ENCODE peak calls at places on chromosome 13, in six cellular contexts. Z is PC-3, A is SK-N-SH, T is thoracic aorta, S is cardiac muscle cell, H is left lung. O is an unnamed sample. For H3K9me3, the result is how much of the 10 kb centered on the place peaks cover.

GRCh38 chr13:106650690-106651205 is 82.8 kb upstream of the ARGLU1 start:
- DNase-seq in S (no peak), H (no peak), A (no peak), Z (no peak), T (no peak), O (no peak)

GRCh38 chr13:77784531-77784930 is 87.0 kb downstream of the SLAIN1 start:
- DNase-seq in S (no peak), H (no peak), A (no peak), T (no peak), Z (no peak), O (no peak)

GRCh38 chr13:106241974-106242373 is 293.5 kb downstream of the EFNB2 start:
- DNase-seq in H (no peak), S (no peak), A (no peak), Z (no peak), T (no peak), O (no peak)

GRCh38 chr13:112831801-112832200 is 137.2 kb upstream of the MCF2L start:
- DNase-seq in H (no peak), T (no peak), A (no peak), S (no peak), Z (no peak), O (no peak)

GRCh38 chr13:49632156-49632555 is 3.8 kb downstream of the ARL11 start:
- DNase-seq in A (no peak), Z (no peak), S (no peak), H (no peak), T (no peak), O (no peak)

GRCh38 chr13:37669845-37670244 is 71.3 kb upstream of the POSTN start:
- DNase-seq in S (no peak), Z (no peak), T (no peak), A (no peak), H (no peak), O (no peak)

GRCh38 chr13:28412981-28413380 is 81.9 kb downstream of the FLT1 start:
- DNase-seq in H (no peak), T (no peak), A (no peak), S (peak), Z (no peak), O (no peak)

GRCh38 chr13:49711218-49711863 is 20.1 kb upstream of the EBPL start:
- DNase-seq in T (no peak), Z (peak), S (peak), H (no peak), A (no peak), O (no peak)

GRCh38 chr13:28529836-28530235 is 34.9 kb upstream of the FLT1 start:
- DNase-seq in T (no peak), Z (no peak), H (no peak), A (no peak), S (no peak), O (no peak)

GRCh38 chr13:40993119-40993518 is 26.0 kb downstream of the ELF1 start:
- DNase-seq in T (no peak), H (no peak), S (peak), Z (no peak), A (no peak), O (no peak)

GRCh38 chr13:52459668-52460067 is 4.4 kb downstream of the CKAP2 start:
- DNase-seq in Z (peak), T (no peak), S (peak), H (no peak), A (no peak), O (no peak)

GRCh38 chr13:109760951-109761350 is 25.4 kb downstream of the IRS2 start:
- DNase-seq in A (no peak), S (no peak), H (no peak), Z (no peak), T (no peak), O (no peak)

GRCh38 chr13:30143671-30144400 is 163.5 kb downstream of the KATNAL1 start:
- DNase-seq in H (no peak), Z (no peak), A (no peak), S (peak), T (no peak), O (peak)

GRCh38 chr13:21040120-21040834 is 21.1 kb downstream of the LATS2 start:
- DNase-seq in S (no peak), T (no peak), A (no peak), Z (no peak), H (no peak), O (no peak)

GRCh38 chr13:21322988-21323387 is 136.1 kb downstream of the ZDHHC20 start:
- DNase-seq in H (no peak), S (no peak), A (no peak), Z (no peak), T (no peak), O (no peak)

GRCh38 chr13:49997935-49998334 is 1.1 kb downstream of the TRIM13 start:
- DNase-seq in H (no peak), T (no peak), S (peak), Z (peak), A (no peak), O (no peak)

GRCh38 chr13:32060319-32060924 is 28.8 kb downstream of the FRY start:
- DNase-seq in S (peak), Z (no peak), A (no peak), T (no peak), H (no peak), O (no peak)

GRCh38 chr13:64591981-64592380 is 2638.2 kb downstream of the PCDH9 start:
- DNase-seq in Z (peak), H (no peak), S (peak), A (no peak), T (no peak), O (no peak)

GRCh38 chr13:98291658-98292057 is 114.6 kb upstream of the RNF113B start:
- DNase-seq in S (no peak), A (no peak), T (no peak), H (no peak), Z (no peak), O (no peak)

GRCh38 chr13:27449936-27450828 is at the start of gene MTIF3:
- DNase-seq in H (peak), S (peak), Z (peak), T (peak), A (peak), O (peak)

GRCh38 chr13:112725346-112726017 is 35.6 kb downstream of the ATP11A start:
- DNase-seq in S (no peak), Z (peak), A (no peak), T (no peak), H (no peak), O (peak)

GRCh38 chr13:41561179-41561578 is 103.8 kb downstream of the RGCC start:
- DNase-seq in Z (no peak), S (peak), A (no peak), T (no peak), H (no peak), O (no peak)

GRCh38 chr13:38664920-38665319 is 22.0 kb upstream of the FREM2 start:
- DNase-seq in T (no peak), H (no peak), Z (no peak), A (no peak), S (no peak), O (no peak)

GRCh38 chr13:49409008-49409407 is 34.9 kb downstream of the CAB39L start:
- DNase-seq in A (no peak), S (no peak), T (no peak), H (no peak), Z (no peak), O (no peak)

GRCh38 chr13:48222358-48223015 is 10.5 kb upstream of the ITM2B start:
- DNase-seq in Z (no peak), H (peak), S (peak), A (no peak), T (no peak), O (no peak)

GRCh38 chr13:57583529-57583928 is 48.0 kb upstream of the PCDH17 start:
- DNase-seq in A (no peak), T (no peak), Z (no peak), S (no peak), H (no peak), O (no peak)

GRCh38 chr13:47114030-47114429 is 217.2 kb upstream of the HTR2A start:
- DNase-seq in S (peak), H (no peak), Z (peak), T (no peak), A (no peak), O (no peak)

GRCh38 chr13:33114146-33114545 is 97.9 kb downstream of the KL start:
- DNase-seq in A (no peak), S (no peak), Z (no peak), T (no peak), H (no peak), O (no peak)

GRCh38 chr13:112105244-112105681 is 38.3 kb downstream of the SOX1 start:
- DNase-seq in T (no peak), H (no peak), Z (no peak), A (no peak), S (no peak), O (no peak)

GRCh38 chr13:91017031-91017668 is 330.3 kb upstream of the MIR17HG start:
- DNase-seq in H (no peak), T (no peak), S (peak), Z (peak), A (peak), O (no peak)

GRCh38 chr13:97834255-97834654 is 119.2 kb upstream of the IPO5 start:
- DNase-seq in H (no peak), A (no peak), S (no peak), T (no peak), Z (no peak), O (no peak)

GRCh38 chr13:44223785-44224432 is 149.7 kb upstream of the SERP2 start:
- DNase-seq in Z (no peak), A (no peak), T (no peak), H (no peak), S (no peak), O (no peak)

GRCh38 chr13:77697208-77698103 is at the start of gene SLAIN1:
- DNase-seq in H (peak), A (peak), T (peak), S (peak), Z (peak), O (peak)

GRCh38 chr13:78398743-78399410 is 204.5 kb downstream of the POU4F1 start:
- DNase-seq in S (no peak), T (no peak), Z (no peak), A (no peak), H (no peak), O (no peak)

GRCh38 chr13:109454167-109454917 is 332.0 kb downstream of the IRS2 start:
- DNase-seq in H (no peak), S (no peak), A (no peak), Z (no peak), T (peak), O (no peak)

GRCh38 chr13:99590519-99591011 is 89.3 kb downstream of the TM9SF2 start:
- DNase-seq in Z (no peak), S (peak), T (no peak), H (no peak), A (no peak), O (no peak)

GRCh38 chr13:69324109-69324886 is 783.3 kb upstream of the ATXN8OS start:
- DNase-seq in S (no peak), A (peak), H (no peak), T (no peak), Z (peak), O (no peak)

GRCh38 chr13:109036091-109036490 is 406.7 kb downstream of the MYO16 start:
- DNase-seq in A (no peak), S (no peak), H (no peak), Z (no peak), T (no peak), O (no peak)

GRCh38 chr13:38418286-38418685 is 68.6 kb downstream of the UFM1 start:
- DNase-seq in S (no peak), Z (no peak), H (no peak), A (no peak), T (no peak), O (no peak)

GRCh38 chr13:45200701-45201230 is at the start of gene KCTD4:
- DNase-seq in A (no peak), T (no peak), S (peak), H (no peak), Z (no peak), O (no peak)

DNA sequence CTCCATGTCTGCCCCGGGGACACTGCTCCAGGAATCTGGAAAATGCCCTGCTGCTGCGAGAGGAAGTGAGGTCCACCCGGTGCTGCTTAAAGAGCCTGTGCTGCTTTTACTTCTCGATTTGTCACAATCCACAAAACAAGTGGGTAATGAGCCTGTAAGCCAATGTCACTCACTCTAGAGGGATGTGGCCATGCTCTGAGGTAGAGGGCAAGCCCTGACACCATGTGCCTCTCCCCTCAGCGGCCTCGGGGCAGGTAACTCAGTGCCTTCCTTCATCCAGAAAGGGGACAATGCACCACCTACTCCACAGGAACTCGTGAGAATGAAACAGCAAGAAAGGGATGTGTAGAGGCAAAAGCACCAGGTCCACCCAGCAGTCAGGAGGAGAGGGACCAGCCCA is 106.2 kb downstream of the TUBA3C start:
- DNase-seq in H (no peak), A (no peak), Z (no peak), T (no peak), S (no peak), O (no peak)
- H3K9me3 ChIP-seq in H (under half), A (under half), Z (under half), T (under half), S (under half), O (under half)

DNA sequence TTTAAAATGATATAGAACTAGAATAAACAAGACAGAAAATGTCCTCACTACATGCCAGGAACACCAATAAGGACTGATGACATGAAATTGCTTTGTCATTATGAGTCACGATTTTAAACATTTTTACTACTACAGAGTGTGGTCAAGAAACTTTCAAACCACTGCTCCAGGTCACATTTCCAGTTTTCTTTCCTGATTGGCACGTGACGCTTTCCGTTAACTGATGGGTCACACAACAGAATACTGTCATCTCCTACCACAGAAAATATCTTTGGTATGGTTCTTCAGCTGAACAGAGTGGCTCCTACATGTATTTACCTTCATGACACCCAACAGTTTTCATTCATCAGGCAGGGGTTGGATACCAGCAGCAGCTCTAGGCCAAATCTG is 147.2 kb downstream of the RNF17 start:
- DNase-seq in T (no peak), A (no peak), Z (peak), S (peak), H (no peak), O (no peak)
- H3K27ac ChIP-seq in T (no peak), A (no peak), Z (peak), S (no peak), H (no peak), O (no peak)

DNA sequence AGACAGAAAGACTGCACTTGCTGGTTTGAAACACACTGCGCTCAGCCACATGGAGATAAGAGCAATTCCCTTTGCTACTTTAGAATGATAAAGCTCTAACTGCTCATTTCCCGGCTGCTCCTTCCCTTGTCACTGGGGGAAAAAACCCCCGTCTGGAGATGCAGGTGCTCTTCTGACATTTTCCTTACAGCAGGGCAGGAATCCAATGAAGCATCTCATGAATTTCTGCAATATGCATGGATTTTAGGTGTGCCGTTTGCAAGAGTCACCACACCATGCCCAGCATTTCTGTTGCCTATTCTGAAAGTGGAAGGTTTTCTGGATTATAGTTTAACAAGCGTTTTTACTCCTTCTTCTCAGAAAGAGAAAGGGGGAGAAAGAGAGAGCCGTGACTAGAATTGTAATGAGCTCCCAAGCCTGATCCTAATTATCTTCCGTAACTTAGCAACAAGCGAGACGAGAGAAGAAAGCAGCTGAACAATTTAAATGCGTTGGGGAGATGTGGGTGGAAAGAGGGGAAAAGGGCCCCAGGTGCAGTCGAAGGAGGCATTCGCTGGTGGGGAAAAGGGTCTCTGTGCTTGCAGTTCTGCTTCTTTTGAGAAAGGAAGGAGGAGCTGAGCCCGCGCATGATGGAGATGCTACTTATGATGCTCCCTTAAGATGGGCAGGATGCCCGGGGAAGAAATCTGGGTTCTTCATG is 76.6 kb upstream of the SPATA13 start:
- DNase-seq in A (peak), T (no peak), H (no peak), S (no peak), Z (no peak), O (no peak)
- H3K9me3 ChIP-seq in A (under half), T (under half), H (under half), S (under half), Z (under half), O (under half)

GRCh38 chr13:80877209-80877943 is 536.5 kb upstream of the SPRY2 start:
- DNase-seq in T (no peak), A (no peak), H (no peak), Z (no peak), S (no peak), O (no peak)

GRCh38 chr13:80881495-80882482 is 540.9 kb upstream of the SPRY2 start:
- DNase-seq in Z (peak), S (peak), H (no peak), A (no peak), T (no peak), O (no peak)

GRCh38 chr13:80873589-80873988 is 532.7 kb upstream of the SPRY2 start:
- DNase-seq in A (no peak), S (no peak), T (no peak), H (no peak), Z (peak), O (no peak)

GRCh38 chr13:80883545-80883944 is 542.6 kb upstream of the SPRY2 start:
- DNase-seq in A (no peak), T (no peak), S (no peak), H (no peak), Z (no peak), O (no peak)

DNA sequence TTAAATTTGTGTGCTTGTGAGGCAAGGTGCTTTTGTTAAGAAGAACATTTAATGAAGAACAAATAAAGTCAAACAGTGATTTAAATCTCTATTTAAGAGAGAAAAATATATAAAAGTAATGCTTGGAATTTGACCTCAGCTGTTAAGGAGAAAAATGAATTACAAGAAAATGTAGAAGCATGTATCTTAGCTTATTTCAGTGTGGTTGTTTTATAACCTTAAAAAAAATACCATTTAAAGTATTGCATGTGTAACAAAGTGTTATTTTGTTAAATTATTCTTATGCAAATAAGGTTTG is 537.0 kb upstream of the SPRY2 start:
- DNase-seq in H (no peak), A (no peak), S (no peak), Z (no peak), T (no peak), O (no peak)
- H3K27ac ChIP-seq in H (no peak), A (peak), S (no peak), Z (no peak), T (no peak), O (no peak)

O was measured in naive thymus-derived CD4-positive, alpha-beta T cell.